ENCODE peak calls at places on chromosomes 13 and 19, in nine cellular contexts. B, E, V, G, W, D, N, T and C are unnamed samples.
A peak's percentile ranks its signal among the peaks of the same experiment; 100 is the strongest.

GRCh38 chr19:17450264-17451075 is 2.0 kb upstream of the TMEM221 start:
- DNase-seq in D (no peak), E (no peak), N (peak; percentile 55), V (no peak), G (no peak), T (no peak), W (no peak), B (no peak), C (no peak)

GRCh38 chr13:42643076-42643475 is 69.1 kb downstream of the TNFSF11 start:
- DNase-seq in B (no peak), V (no peak), E (no peak), W (no peak), G (no peak), D (no peak), T (no peak), N (no peak), C (no peak)

GRCh38 chr13:46160474-46161066 is 21.4 kb downstream of the LCP1 start:
- DNase-seq in V (peak; percentile 64), G (no peak), E (peak; percentile 81), N (peak; percentile 70), W (no peak), B (no peak), T (no peak), D (no peak), C (peak; percentile 40)

GRCh38 chr13:42007844-42008243 is 40.6 kb upstream of the DGKH start:
- DNase-seq in E (no peak), N (no peak), W (no peak), D (no peak), G (no peak), T (no peak), B (no peak), V (peak; percentile 33), C (peak; percentile 94)

GRCh38 chr13:50170447-50171037 is 155.3 kb downstream of the KCNRG start:
- DNase-seq in E (no peak), W (no peak), G (no peak), D (no peak), B (no peak), N (no peak), T (no peak), V (peak; percentile 41), C (no peak)

GRCh38 chr19:34712606-34713261 is 21.3 kb upstream of the ZNF181 start:
- DNase-seq in D (no peak), E (peak; percentile 83), B (peak; percentile 81), V (peak; percentile 81), T (no peak), G (no peak), N (peak; percentile 83), W (no peak), C (peak; percentile 59)

GRCh38 chr19:7527516-7528191 is 5.2 kb downstream of the MCOLN1 start:
- DNase-seq in G (peak; percentile 80), B (no peak), N (no peak), W (no peak), V (no peak), E (no peak), T (no peak), D (peak; percentile 73), C (no peak)

GRCh38 chr13:38636756-38637155 is 50.1 kb upstream of the FREM2 start:
- DNase-seq in V (no peak), G (no peak), D (no peak), B (no peak), N (peak; percentile 62), E (peak; percentile 27), T (no peak), W (no peak), C (no peak)

DNA sequence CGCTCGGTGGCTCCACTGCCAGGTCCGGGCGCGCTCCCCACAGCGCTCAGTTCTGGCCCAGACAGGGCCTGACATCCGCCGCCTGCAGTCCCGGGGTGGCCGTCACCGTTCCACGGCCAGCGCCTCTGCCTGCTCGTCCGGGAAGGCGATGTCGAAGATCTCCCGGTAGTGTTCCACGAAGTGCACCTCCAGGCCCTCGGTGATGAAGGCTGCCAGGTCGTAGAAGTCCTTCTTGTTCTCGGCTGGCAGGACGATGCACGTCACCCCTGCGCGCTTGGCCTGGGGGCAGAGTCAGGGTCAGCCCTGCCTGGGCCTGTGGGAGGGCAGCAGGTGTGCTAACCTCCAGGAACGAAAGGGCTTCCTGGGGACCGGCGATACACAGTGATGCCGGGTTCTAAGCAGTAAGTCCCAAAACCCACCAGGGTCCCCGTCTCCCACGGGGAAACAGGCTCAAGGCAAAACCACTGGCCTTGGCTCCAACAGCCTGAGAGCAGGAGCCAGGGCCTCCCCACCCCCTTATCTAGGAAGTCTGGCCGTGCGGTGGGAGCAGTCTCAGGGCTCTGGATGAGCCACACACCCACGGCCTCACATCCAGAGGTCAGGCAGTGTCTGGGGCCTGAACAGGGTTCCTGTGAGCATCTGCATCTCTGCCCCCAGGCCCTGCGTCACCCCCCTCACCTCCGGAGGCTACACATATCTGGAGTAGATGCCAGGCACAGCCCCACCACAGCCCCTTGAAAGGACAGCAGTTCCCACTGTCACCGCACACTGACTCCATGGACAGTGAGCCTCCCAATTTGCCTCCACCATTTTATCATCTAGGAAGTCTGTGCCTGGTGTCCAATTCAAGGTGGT is 2.1 kb downstream of the RPL36 start:
- DNase-seq in B (peak; percentile 5), T (no peak), E (no peak), D (no peak), V (no peak), G (peak; percentile 83), N (peak; percentile 4), W (peak; percentile 65), C (no peak)
- H3K4me3 ChIP-seq in B (peak overlapping the region; percentile 96), T (peak overlapping the region; percentile 85), E (no peak overlapping the region), D (peak overlapping the region; percentile 97), V (peak overlapping the region; percentile 93), G (no peak overlapping the region), N (no peak overlapping the region), W (peak overlapping the region; percentile 79), C (peak overlapping the region; percentile 96)

GRCh38 chr19:38653028-38653571 is 5.7 kb downstream of the ACTN4 start:
- DNase-seq in B (no peak), N (peak; percentile 78), G (no peak), E (no peak), V (peak; percentile 76), T (no peak), D (no peak), W (no peak), C (peak; percentile 71)

GRCh38 chr19:38648789-38649304 is 1.4 kb downstream of the ACTN4 start:
- DNase-seq in B (no peak), N (peak; percentile 16), G (no peak), D (no peak), E (no peak), V (no peak), T (no peak), W (no peak), C (no peak)

GRCh38 chr19:38650180-38650775 is 2.8 kb downstream of the ACTN4 start:
- DNase-seq in D (no peak), N (peak; percentile 54), T (no peak), G (no peak), V (no peak), B (no peak), W (no peak), E (no peak), C (no peak)

GRCh38 chr19:38649305-38650179 is 2.1 kb downstream of the ACTN4 start:
- DNase-seq in V (no peak), N (peak; percentile 54), T (no peak), B (no peak), D (peak; percentile 70), G (peak; percentile 88), E (no peak), W (peak; percentile 72), C (no peak)

DNA sequence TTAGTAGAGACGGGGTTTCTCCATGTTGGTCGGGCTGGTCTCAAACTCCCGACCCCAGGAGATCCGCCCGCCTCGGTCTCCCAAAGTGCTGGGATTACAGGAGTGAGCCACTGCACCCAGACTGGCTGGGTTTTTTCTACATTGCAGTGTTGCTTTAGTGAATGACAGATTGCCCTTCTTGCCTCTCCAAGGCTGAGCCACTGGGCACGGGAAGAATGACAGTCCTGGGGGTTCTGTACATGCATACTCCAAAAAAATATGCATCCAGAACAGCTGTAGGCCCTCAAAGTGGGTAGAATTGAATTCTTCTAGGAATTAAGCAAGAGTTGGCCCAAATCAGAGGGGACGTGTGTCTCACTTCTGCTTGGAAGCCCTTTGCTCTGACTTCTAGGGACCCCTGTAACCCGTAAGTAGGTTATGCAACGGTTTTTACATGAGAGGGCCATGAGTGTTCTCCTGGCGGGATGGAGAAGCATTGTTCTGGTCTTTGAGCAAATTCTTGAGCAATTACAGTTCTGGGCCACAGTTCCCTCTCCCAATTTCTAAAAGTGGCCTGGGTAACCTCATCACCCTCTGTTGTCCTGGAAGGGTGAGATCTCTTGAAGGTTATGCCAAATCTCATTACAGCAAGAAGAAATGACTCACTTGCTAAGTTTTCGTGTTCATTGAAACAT is 3.6 kb downstream of the ACTN4 start:
- DNase-seq in W (no peak), V (peak; percentile 95), D (no peak), T (no peak), E (no peak), G (no peak), N (peak; percentile 6), B (no peak), C (peak; percentile 93)
- H3K4me3 ChIP-seq in W (peak overlapping the region; percentile 88), V (peak overlapping the region; percentile 96), D (peak overlapping the region; percentile 86), T (peak overlapping the region; percentile 96), E (no peak overlapping the region), G (peak overlapping the region; percentile 44), N (peak overlapping the region; percentile 91), B (no peak overlapping the region), C (peak overlapping the region; percentile 1)

GRCh38 chr19:38944981-38945506 is 14.3 kb downstream of the MRPS12 start:
- DNase-seq in D (no peak), N (no peak), V (peak; percentile 5), T (no peak), E (no peak), G (peak; percentile 46), B (no peak), W (no peak), C (no peak)

GRCh38 chr19:38945562-38946228 is 15.0 kb downstream of the MRPS12 start:
- DNase-seq in V (no peak), T (no peak), W (no peak), N (no peak), D (no peak), G (peak; percentile 51), E (no peak), B (no peak), C (no peak)

GRCh38 chr19:38941979-38942378 is 11.2 kb downstream of the MRPS12 start:
- DNase-seq in B (no peak), D (no peak), W (no peak), E (no peak), G (no peak), V (no peak), N (no peak), T (no peak), C (no peak)

GRCh38 chr19:38939957-38940356 is 9.2 kb downstream of the MRPS12 start:
- DNase-seq in G (no peak), W (no peak), E (no peak), V (no peak), T (no peak), D (no peak), N (no peak), B (no peak), C (no peak)

GRCh38 chr19:38942471-38943181 is 11.9 kb downstream of the MRPS12 start:
- DNase-seq in G (peak; percentile 46), E (no peak), V (no peak), D (no peak), N (no peak), T (no peak), B (no peak), W (no peak), C (no peak)
- H3K4me3 ChIP-seq in G (no peak overlapping the region), E (no peak overlapping the region), V (no peak overlapping the region), D (no peak overlapping the region), N (no peak overlapping the region), T (no peak overlapping the region), B (no peak overlapping the region), W (no peak overlapping the region), C (no peak overlapping the region)

DNA sequence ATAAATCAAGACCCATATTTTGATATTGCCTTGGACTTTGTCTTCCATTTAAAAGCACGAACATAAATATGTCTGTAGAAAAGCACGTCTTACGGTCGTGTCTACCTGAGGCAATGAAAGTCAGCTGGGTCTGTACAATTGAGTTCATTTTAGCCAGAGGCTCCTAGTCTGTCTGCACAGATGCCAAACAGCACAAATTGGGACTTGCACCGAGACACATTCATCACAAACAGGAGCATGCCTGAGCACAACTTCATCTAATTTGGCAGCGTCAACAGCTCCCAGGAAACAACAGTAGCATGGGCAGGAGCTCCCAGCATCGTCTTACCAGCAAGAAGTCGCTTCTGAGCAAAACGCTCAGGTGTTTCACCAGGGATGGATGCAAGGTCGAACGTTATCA is 687.0 kb downstream of the EFNB2 start:
- DNase-seq in B (no peak), N (no peak), T (no peak), D (no peak), W (no peak), E (no peak), V (no peak), G (no peak), C (no peak)
- H3K4me3 ChIP-seq in B (no peak overlapping the region), N (no peak overlapping the region), T (no peak overlapping the region), D (no peak overlapping the region), W (no peak overlapping the region), E (no peak overlapping the region), V (no peak overlapping the region), G (no peak overlapping the region), C (no peak overlapping the region)